ENCODE peak calls at places on chromosomes 11 and 22, in four cellular contexts. S is SK-N-SH, E is K562, F is IMR-90. H is an unnamed sample.

GRCh38 chr11:132886335-132886734 is 646.0 kb downstream of the OPCML start:
- DNase-seq in F (peak), E (no peak), S (no peak), H (no peak)

GRCh38 chr11:123272565-123272964 is 77.5 kb upstream of the CLMP start:
- DNase-seq in E (no peak), S (no peak), F (no peak), H (no peak)

GRCh38 chr11:64585150-64585549 is 5.9 kb upstream of the SLC22A12 start:
- DNase-seq in F (no peak), S (no peak), E (no peak), H (no peak)

GRCh38 chr22:35149149-35149548 is 83.2 kb downstream of the ISX start:
- DNase-seq in E (no peak), F (no peak), S (no peak), H (no peak)

GRCh38 chr11:72308226-72309073 is 64.5 kb upstream of the PHOX2A start:
- DNase-seq in S (peak), E (peak), F (peak), H (no peak)

GRCh38 chr11:133146697-133147306 is 385.5 kb downstream of the OPCML start:
- DNase-seq in F (no peak), S (no peak), E (no peak), H (no peak)

GRCh38 chr11:17601206-17602075 is 54.4 kb downstream of the OTOG start:
- DNase-seq in S (no peak), F (no peak), E (peak), H (no peak)

GRCh38 chr11:12854829-12855228 is 154.3 kb upstream of the RASSF10 start:
- DNase-seq in E (no peak), S (no peak), F (no peak), H (peak)

GRCh38 chr11:65572356-65573043 is at the start of gene FAM89B:
- DNase-seq in F (peak), E (peak), S (peak), H (peak)

GRCh38 chr11:57476223-57476882 is 16.0 kb downstream of the RTN4RL2 start:
- DNase-seq in F (no peak), E (no peak), S (peak), H (no peak)

GRCh38 chr11:66579017-66579606 is 10.7 kb upstream of the CTSF start:
- DNase-seq in E (peak), S (peak), F (peak), H (peak)

GRCh38 chr11:70872950-70873735 is 379.2 kb downstream of the SHANK2 start:
- DNase-seq in S (no peak), E (no peak), F (no peak), H (no peak)

GRCh38 chr11:328012-328411 is 7.4 kb upstream of the IFITM3 start:
- DNase-seq in F (no peak), E (no peak), S (no peak), H (no peak)

GRCh38 chr11:65545853-65546216 is 12.3 kb downstream of the LTBP3 start:
- DNase-seq in E (no peak), F (no peak), S (no peak), H (no peak)

GRCh38 chr22:39545310-39546063 is 12.9 kb upstream of the RPS19BP1 start:
- DNase-seq in S (no peak), F (no peak), E (peak), H (no peak)

GRCh38 chr11:65718964-65719492 is 1.6 kb downstream of the RNASEH2C start:
- DNase-seq in F (peak), S (peak), E (peak), H (no peak)

GRCh38 chr11:65575568-65576231 is at the start of gene EHBP1L1:
- DNase-seq in F (peak), S (peak), E (peak), H (peak)

GRCh38 chr11:19432370-19433163 is 191.8 kb upstream of the E2F8 start:
- DNase-seq in F (peak), E (no peak), S (no peak), H (no peak)

GRCh38 chr11:110128161-110128560 is 35.0 kb downstream of the ZC3H12C start:
- DNase-seq in F (peak), S (peak), E (no peak), H (no peak)

GRCh38 chr11:68525930-68526329 is 65.4 kb downstream of the PPP6R3 start:
- DNase-seq in F (peak), E (no peak), S (no peak), H (no peak)

GRCh38 chr22:40183029-40183581 is 5.4 kb downstream of the TNRC6B start:
- DNase-seq in E (peak), F (peak), S (no peak), H (no peak)

GRCh38 chr11:44885065-44885777 is 65.5 kb downstream of the TP53I11 start:
- DNase-seq in F (no peak), S (no peak), E (no peak), H (no peak)

GRCh38 chr22:48781391-48781790 is 1046.3 kb downstream of the BRD1 start:
- DNase-seq in E (no peak), F (no peak), S (no peak), H (no peak)

GRCh38 chr11:47591764-47592163 is 2.4 kb downstream of the C1QTNF4 start:
- DNase-seq in E (no peak), F (no peak), S (no peak), H (no peak)

GRCh38 chr11:128824199-128825049 is 42.7 kb downstream of the KCNJ1 start:
- DNase-seq in E (no peak), F (no peak), S (no peak), H (no peak)

GRCh38 chr11:64800633-64801464 is 2.2 kb downstream of the MAP4K2 start:
- DNase-seq in S (no peak), E (peak), F (no peak), H (no peak)

GRCh38 chr22:49324527-49325491 is 502.9 kb downstream of the BRD1 start:
- DNase-seq in E (no peak), S (peak), F (no peak), H (no peak)

GRCh38 chr11:79626135-79626748 is 185.4 kb upstream of the TENM4 start:
- DNase-seq in S (no peak), E (no peak), F (peak), H (no peak)

GRCh38 chr11:40819230-40819629 is 640.2 kb downstream of the LRRC4C start:
- DNase-seq in E (no peak), S (no peak), F (no peak), H (no peak)

GRCh38 chr22:35477911-35478582 is 62.6 kb upstream of the RASD2 start:
- DNase-seq in E (peak), S (peak), F (peak), H (peak)

GRCh38 chr11:121884601-121885000 is 231.4 kb downstream of the BLID start:
- DNase-seq in S (no peak), F (no peak), E (no peak), H (no peak)

GRCh38 chr11:120929664-120930154 is 94.2 kb upstream of the TBCEL start:
- DNase-seq in F (peak), S (peak), E (peak), H (peak)

GRCh38 chr11:106156290-106156937 is 79.0 kb downstream of the AASDHPPT start:
- DNase-seq in F (peak), S (peak), E (peak), H (peak)

GRCh38 chr11:106152824-106153223 is 75.4 kb downstream of the AASDHPPT start:
- DNase-seq in E (no peak), S (no peak), F (peak), H (no peak)

DNA sequence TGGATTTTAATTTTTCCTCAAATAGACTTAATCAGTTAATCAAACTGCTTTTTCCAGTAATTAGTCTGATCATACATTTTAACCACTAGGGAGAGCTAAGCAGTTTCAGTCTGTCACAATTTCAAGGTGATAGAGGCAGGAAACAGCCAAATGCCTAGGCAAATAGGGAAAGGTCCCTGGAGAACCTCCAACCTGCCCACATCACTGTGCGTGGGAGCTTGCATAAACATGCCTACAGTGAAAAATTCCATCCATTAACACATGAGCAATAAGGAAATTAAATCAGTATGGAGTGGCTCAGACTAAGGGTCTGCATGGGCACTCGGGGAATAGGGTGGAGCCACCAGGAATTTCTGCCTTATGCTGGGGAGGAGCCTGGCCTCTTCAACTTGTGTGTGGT is 74.6 kb downstream of the AASDHPPT start:
- DNase-seq in E (no peak), S (no peak), F (peak), H (no peak)
- TF ChIP-seq RCOR1 in E (no peak), S (no peak), F (no peak), H (no peak)

GRCh38 chr11:1573847-1574255 is 1.8 kb upstream of the DUSP8 start:
- DNase-seq in S (peak), E (no peak), F (no peak), H (peak)

GRCh38 chr11:1576825-1577224 is 4.8 kb upstream of the DUSP8 start:
- DNase-seq in F (no peak), E (no peak), S (no peak), H (no peak)

GRCh38 chr11:1572200-1573076 is at the start of gene DUSP8:
- DNase-seq in S (peak), F (peak), E (peak), H (peak)

GRCh38 chr11:1573077-1573846 is 1.2 kb upstream of the DUSP8 start:
- DNase-seq in S (peak), F (no peak), E (no peak), H (no peak)

DNA sequence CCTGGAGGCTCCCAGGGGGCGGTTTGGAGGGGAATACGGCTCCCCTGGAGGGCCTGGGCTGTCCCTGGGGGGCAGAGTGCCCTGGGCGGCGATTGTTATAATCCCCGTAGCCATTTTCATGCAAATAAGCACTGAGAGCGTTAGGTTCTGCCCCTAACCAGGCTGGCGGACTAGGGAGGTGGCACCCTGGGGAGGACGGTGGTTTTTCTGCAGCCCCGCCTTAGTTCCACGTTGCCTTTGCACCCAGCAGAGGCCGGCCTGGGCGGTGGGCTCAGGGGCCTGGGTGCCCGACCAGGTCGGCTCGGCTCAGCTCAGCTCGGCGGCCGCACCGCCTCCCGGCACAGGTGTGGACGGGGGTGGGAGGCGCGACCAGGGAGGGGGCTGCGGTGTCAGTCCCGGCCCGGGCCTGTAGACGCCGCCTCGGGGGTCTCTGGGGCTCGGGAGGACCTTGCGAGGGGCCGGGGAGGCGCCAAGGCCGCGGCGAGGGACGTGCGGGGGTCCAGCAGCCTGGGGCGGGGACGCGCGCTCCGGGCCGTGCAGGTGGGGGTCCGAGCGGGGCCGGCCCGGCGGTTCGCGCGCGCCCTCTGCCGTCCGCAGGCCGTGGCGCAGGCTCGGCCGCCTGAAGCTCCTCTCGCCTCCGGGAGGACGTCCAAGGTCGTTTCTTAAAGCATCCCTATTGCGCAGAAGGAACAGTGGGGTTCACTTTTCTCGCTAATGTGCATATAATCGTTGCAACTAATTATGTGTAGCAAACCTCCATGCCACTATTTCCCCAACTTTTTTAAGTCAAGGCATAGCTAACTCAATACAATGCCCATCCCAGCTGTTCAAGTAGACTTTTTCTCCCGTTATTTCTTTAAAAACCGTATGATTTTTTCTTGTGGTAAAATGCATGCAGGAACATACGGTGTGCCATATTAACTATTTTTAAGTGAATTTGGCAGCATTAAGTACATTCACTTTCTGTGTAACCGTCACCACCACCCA is 2.5 kb upstream of the DUSP8 start:
- DNase-seq in F (peak), E (peak), S (peak), H (peak)
- TF ChIP-seq RCOR1 in F (no peak), E (no peak), S (no peak), H (no peak)

DNA sequence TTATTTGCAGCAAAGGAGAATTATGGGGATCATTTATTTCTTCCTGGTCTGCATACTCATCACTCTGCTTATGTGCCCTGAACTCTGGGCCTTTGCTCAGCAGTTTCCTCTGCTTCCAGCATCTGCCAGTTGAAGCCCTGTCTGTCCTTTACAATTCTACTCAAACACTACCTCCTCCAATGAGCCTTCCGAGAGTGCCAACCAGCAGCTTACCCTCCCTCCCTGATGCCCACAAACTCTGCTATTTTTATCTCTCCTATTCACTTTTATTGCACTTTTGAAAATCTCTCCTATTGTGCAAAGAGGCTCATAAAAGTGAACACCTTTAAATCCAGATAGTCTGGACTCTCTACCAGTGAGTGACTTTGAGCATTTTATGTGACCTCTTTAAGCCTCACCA is 3.6 kb upstream of the ME3 start:
- DNase-seq in S (no peak), F (no peak), E (no peak), H (no peak)
- TF ChIP-seq RCOR1 in S (no peak), F (no peak), E (no peak), H (no peak)

DNA sequence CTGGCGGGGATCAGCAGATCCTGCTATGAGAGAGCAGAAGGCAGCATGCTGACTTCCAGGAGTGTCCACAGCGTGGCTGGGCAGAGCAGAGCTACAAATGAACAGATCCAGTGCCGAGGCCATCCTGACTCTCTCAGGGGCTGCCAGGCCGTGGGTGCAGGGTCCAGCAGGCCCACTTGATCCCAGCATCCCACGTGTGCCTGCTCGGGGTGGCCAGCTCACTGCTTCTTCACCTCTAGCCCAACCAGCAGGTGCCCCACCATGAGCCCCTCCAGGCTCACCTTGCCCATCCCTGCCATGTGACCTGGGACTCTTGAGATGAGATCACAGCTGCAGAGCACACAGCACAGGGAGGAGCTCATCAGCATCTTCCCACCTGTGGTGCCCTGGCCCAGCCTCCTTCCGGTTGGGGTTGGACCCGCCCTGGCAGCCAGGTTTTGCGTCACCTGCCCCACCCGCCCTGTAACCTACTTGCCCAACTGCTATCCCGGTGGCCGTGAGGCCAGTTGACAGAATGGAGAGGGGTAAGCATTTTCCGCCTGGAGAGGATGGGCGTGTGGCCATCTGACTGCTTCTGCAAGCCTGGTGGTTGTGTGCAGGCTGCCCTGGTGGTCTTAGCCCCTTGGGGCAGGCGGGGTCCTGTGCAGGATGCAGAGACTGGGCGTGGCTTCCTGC is 11.0 kb downstream of the TANGO2 start:
- DNase-seq in E (no peak), S (no peak), F (no peak), H (no peak)
- TF ChIP-seq RCOR1 in E (no peak), S (no peak), F (no peak), H (no peak)